ENCODE peak calls at places on chromosome 2, in four cellular contexts. T is hepatocyte, W is PC-3, G is GM23338. P is an unnamed sample. For H3K9me2 and H4K20me1, the result is how much of the 10 kb centered on the place peaks cover.

GRCh38 chr2:6447209-6447608 is 418.5 kb downstream of the CMPK2 start:
- DNase-seq in T (no peak), W (no peak), G (no peak), P (no peak)

GRCh38 chr2:70934981-70935380 is 719 bp upstream of the ATP6V1B1 start:
- DNase-seq in T (no peak), W (no peak), G (no peak), P (no peak)

GRCh38 chr2:25274868-25275574 is 66.7 kb downstream of the DNMT3A start:
- DNase-seq in T (no peak), W (no peak), G (no peak), P (peak)

GRCh38 chr2:84781942-84782716 is 98.8 kb downstream of the TRABD2A start:
- DNase-seq in T (peak), W (peak), G (peak), P (no peak)

GRCh38 chr2:214547931-214548330 is 137.1 kb downstream of the VWC2L start:
- DNase-seq in T (no peak), W (no peak), G (no peak), P (no peak)

GRCh38 chr2:173299764-173300163 is 54.9 kb upstream of the CDCA7 start:
- DNase-seq in T (no peak), W (no peak), G (peak), P (no peak)

GRCh38 chr2:179218848-179219594 is 45.6 kb downstream of the SESTD1 start:
- DNase-seq in T (peak), W (peak), G (peak), P (peak)

GRCh38 chr2:217886720-217887309 is 116.0 kb downstream of the TNS1 start:
- DNase-seq in T (peak), W (peak), G (peak), P (peak)

GRCh38 chr2:128405981-128406601 is 87.4 kb upstream of the HS6ST1 start:
- DNase-seq in T (no peak), W (no peak), G (no peak), P (no peak)

GRCh38 chr2:237180987-237181386 is 95.3 kb downstream of the COPS8 start:
- DNase-seq in T (no peak), W (no peak), G (no peak), P (no peak)

GRCh38 chr2:100031604-100032003 is 110.8 kb downstream of the AFF3 start:
- DNase-seq in T (no peak), W (peak), G (no peak), P (no peak)

GRCh38 chr2:61423714-61424113 is 47.2 kb downstream of the USP34 start:
- DNase-seq in T (no peak), W (peak), G (no peak), P (no peak)

GRCh38 chr2:166090346-166090745 is 37.5 kb downstream of the SCN1A start:
- DNase-seq in T (no peak), W (no peak), G (no peak), P (no peak)

GRCh38 chr2:221347471-221347870 is 224.6 kb downstream of the EPHA4 start:
- DNase-seq in T (no peak), W (peak), G (no peak), P (no peak)

GRCh38 chr2:202113571-202114142 is 40.6 kb downstream of the KIAA2012 start:
- DNase-seq in T (no peak), W (peak), G (no peak), P (no peak)

GRCh38 chr2:64179582-64180321 is 35.5 kb upstream of the PELI1 start:
- DNase-seq in T (no peak), W (no peak), G (no peak), P (no peak)

GRCh38 chr2:58710795-58711279 is 469.7 kb upstream of the FANCL start:
- DNase-seq in T (no peak), W (no peak), G (no peak), P (no peak)

GRCh38 chr2:240968731-240969624 is 29.4 kb upstream of the SNED1 start:
- DNase-seq in T (no peak), W (no peak), G (no peak), P (no peak)

GRCh38 chr2:39606585-39606984 is 59.1 kb upstream of the TMEM178A start:
- DNase-seq in T (no peak), W (no peak), G (peak), P (no peak)

GRCh38 chr2:98172951-98173350 is 86.0 kb downstream of the VWA3B start:
- DNase-seq in T (no peak), W (no peak), G (no peak), P (no peak)

GRCh38 chr2:20697322-20697934 is 30.5 kb downstream of the GDF7 start:
- DNase-seq in T (no peak), W (no peak), G (no peak), P (no peak)
- H3K9me2 ChIP-seq in T (under half), W (under half), G (under half), P (under half)

GRCh38 chr2:147683380-147683779 is 161.4 kb upstream of the ACVR2A start:
- DNase-seq in T (no peak), W (no peak), G (peak), P (no peak)
- H3K4me2 ChIP-seq in T (no peak), W (no peak), G (no peak), P (no peak)

DNA sequence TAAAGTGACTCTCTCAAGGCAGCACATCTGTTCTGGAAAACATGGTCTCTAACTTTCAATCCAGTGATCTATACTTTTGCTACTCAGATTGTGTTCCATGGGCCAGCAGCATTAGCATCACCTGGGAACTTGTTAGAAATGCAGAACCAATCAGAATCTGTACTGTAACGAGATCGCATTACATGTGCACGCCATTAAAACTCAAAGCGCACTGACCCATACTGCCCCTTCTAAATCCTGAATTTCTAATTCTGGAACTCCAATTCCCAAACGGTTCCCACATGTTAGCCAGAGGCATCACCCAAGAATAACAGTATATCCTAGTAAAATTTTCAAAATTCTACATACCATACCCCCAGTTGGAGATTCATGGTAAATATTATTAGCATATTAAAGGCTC is 10.5 kb upstream of the DCTN1 start:
- DNase-seq in T (no peak), W (no peak), G (peak), P (no peak)
- H4K20me1 ChIP-seq in T (under half), W (under half), G (under half), P (under half)

DNA sequence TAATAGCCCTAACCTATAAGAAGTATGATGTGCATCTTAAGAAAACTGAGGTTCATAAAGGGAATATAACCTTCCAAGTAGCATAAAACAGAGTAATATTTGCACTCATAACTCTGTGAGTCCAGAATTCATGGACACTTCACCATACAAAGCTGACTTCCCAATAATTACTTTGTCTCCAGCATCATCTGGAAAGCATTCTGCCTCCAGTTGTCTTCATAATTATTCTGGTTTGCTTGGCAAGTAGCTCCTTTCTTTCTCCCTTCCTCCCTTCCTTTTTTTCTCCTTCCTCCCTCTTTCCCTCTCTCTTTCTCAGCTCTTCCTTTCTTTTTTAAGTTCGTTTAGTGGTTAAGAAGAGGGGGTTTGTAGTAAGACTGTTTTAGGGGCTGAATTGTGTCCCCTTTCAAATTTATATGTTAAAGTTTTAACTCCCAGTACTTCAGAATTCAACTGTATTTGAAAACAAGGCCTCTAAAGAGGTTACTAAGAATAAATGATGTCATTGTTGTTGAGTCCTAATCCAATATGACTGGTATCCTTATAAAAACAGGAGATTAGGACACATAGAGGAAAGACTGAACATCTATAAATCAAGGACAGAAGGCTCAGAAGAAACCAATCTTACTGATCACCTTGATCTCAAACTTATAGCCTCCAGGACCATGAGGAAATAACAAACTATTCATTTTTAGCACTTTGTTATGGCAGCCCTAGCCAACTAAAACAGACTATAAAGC is 28.9 kb downstream of the TFPI start:
- DNase-seq in T (no peak), W (no peak), G (no peak), P (no peak)
- H3K9me2 ChIP-seq in T (under half), W (under half), G (under half), P (under half)

DNA sequence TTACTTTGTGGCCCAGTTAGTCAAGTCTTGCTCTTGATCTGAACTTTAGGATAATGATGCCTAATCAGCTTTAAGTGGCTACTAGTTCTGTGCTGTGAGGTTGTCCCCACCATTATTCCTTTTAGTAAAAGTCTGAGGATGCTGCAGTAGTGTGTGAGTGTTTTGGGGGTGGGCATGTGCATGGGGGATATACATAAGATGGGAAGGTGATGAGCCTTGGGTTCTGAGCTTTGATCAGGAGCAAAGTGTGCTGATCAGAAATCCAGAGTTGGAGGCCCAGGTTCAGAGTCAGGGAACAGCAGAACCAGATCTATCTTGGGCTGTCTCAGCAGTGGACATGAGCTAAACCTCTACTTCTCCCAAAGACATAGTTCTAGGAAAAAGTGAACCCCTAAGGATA is 66.8 kb downstream of the POLE4 start:
- DNase-seq in T (no peak), W (no peak), G (no peak), P (no peak)
- H3K4me2 ChIP-seq in T (no peak), W (no peak), G (no peak), P (no peak)

GRCh38 chr2:160365691-160366367 is 127.8 kb downstream of the RBMS1 start:
- DNase-seq in T (peak), W (no peak), G (no peak), P (no peak)
- H4K20me1 ChIP-seq in T (under half), W (under half), G (under half), P (under half)

P was measured in PC-9.